ENCODE peak calls at places on chromosomes 11 and 22, in ten cellular contexts. B, T, R, Z, W, J, G, E, A and F are unnamed samples.

GRCh38 chr11:12642040-12642439 is 32.2 kb upstream of the TEAD1 start:
- DNase-seq in B (no peak), W (no peak), R (no peak), G (no peak), J (peak; percentile 20), A (no peak), T (peak; percentile 46), Z (no peak), E (peak; percentile 42), F (no peak)

GRCh38 chr11:119491753-119492455 is 68.9 kb upstream of the THY1 start:
- DNase-seq in B (peak; percentile 96), Z (no peak), W (no peak), T (no peak), R (no peak), G (no peak), A (no peak), J (peak; percentile 26), E (no peak), F (peak; percentile 76)

GRCh38 chr11:3877252-3878035 is 22.0 kb downstream of the STIM1 start:
- DNase-seq in W (no peak), G (no peak), T (peak; percentile 28), J (no peak), A (no peak), E (no peak), Z (no peak), R (no peak), B (no peak), F (no peak)

GRCh38 chr11:1937616-1938342 is 9.4 kb upstream of the MRPL23 start:
- DNase-seq in E (no peak), J (no peak), Z (no peak), G (no peak), A (no peak), T (no peak), B (no peak), R (no peak), W (peak; percentile 51), F (no peak)

GRCh38 chr11:75633409-75634011 is 35.3 kb downstream of the MAP6 start:
- DNase-seq in A (no peak), E (no peak), J (no peak), T (peak; percentile 63), R (no peak), B (no peak), Z (no peak), W (no peak), G (no peak), F (no peak)

GRCh38 chr11:44774131-44774530 is 47.4 kb downstream of the TSPAN18 start:
- DNase-seq in R (no peak), G (peak; percentile 46), W (peak; percentile 85), A (no peak), Z (no peak), T (peak; percentile 70), B (no peak), J (no peak), E (no peak), F (no peak)

GRCh38 chr11:70926543-70926942 is 325.8 kb downstream of the SHANK2 start:
- DNase-seq in W (no peak), J (no peak), A (no peak), E (no peak), R (no peak), T (no peak), B (no peak), G (no peak), Z (no peak), F (no peak)

GRCh38 chr11:92870241-92870826 is 99.1 kb upstream of the MTNR1B start:
- DNase-seq in B (no peak), E (peak; percentile 22), T (no peak), W (no peak), R (no peak), J (peak; percentile 25), Z (no peak), A (no peak), G (no peak), F (no peak)

GRCh38 chr11:32396331-32396730 is 39.0 kb downstream of the WT1 start:
- DNase-seq in J (no peak), R (no peak), G (no peak), A (no peak), Z (no peak), T (no peak), B (no peak), E (no peak), W (no peak), F (no peak)

GRCh38 chr11:123218451-123218850 is 23.4 kb upstream of the CLMP start:
- DNase-seq in Z (no peak), T (peak; percentile 21), B (no peak), W (no peak), R (no peak), A (no peak), G (no peak), E (no peak), J (peak; percentile 22), F (no peak)

GRCh38 chr11:121567988-121568387 is 115.2 kb upstream of the SORL1-AS1 start:
- DNase-seq in R (no peak), B (no peak), J (no peak), A (no peak), Z (no peak), G (no peak), E (no peak), W (no peak), T (no peak), F (no peak)

GRCh38 chr11:123145220-123145619 is 49.8 kb downstream of the CLMP start:
- DNase-seq in J (peak; percentile 57), T (no peak), B (no peak), A (peak; percentile 91), W (no peak), E (peak; percentile 62), R (peak; percentile 63), G (peak; percentile 30), Z (no peak), F (no peak)

GRCh38 chr22:19201858-19202798 is 23.6 kb upstream of the SLC25A1 start:
- DNase-seq in B (no peak), J (no peak), Z (no peak), E (no peak), R (no peak), A (no peak), W (no peak), G (no peak), T (no peak), F (no peak)

GRCh38 chr22:20128902-20129746 is 2.5 kb upstream of the ZDHHC8 start:
- DNase-seq in E (no peak), R (no peak), T (peak; percentile 59), G (no peak), A (no peak), B (no peak), J (peak; percentile 43), W (no peak), Z (no peak), F (no peak)